ENCODE peak calls at places on chromosomes 11 and 22, in ten cellular contexts. B is stomach, N is esophagus squamous epithelium, I is IMR-90, A is K562, X is A549, E is GM12878, Y is HepG2, H is tibial nerve, O is adrenal gland. J is an unnamed sample. For H3K9me3, the result is how much of the 10 kb centered on the place peaks cover.

GRCh38 chr22:38031491-38031890 is 25.7 kb upstream of the PICK1 start:
- DNase-seq in O (no peak), Y (no peak), H (no peak), X (no peak), N (no peak), I (no peak), B (no peak), E (no peak), A (no peak), J (no peak)

GRCh38 chr11:73252577-73253191 is 19.5 kb upstream of the P2RY6 start:
- DNase-seq in O (no peak), B (peak), Y (no peak), E (no peak), H (no peak), A (peak), X (no peak), I (no peak), N (no peak), J (no peak)

GRCh38 chr11:12449961-12450715 is 72.8 kb downstream of the PARVA start:
- DNase-seq in I (peak), B (no peak), E (no peak), H (no peak), A (no peak), X (no peak), Y (no peak), O (no peak), N (no peak), J (no peak)

GRCh38 chr11:45597116-45597515 is 68.3 kb downstream of the CHST1 start:
- DNase-seq in E (no peak), A (no peak), B (no peak), X (no peak), H (no peak), Y (no peak), O (no peak), I (no peak), N (no peak), J (no peak)

GRCh38 chr11:122095950-122096942 is 19.8 kb downstream of the BLID start:
- DNase-seq in X (no peak), A (no peak), O (no peak), Y (no peak), H (no peak), B (no peak), N (no peak), I (peak), E (no peak), J (no peak)

GRCh38 chr11:118645066-118645715 is 34.3 kb downstream of the TREH start:
- DNase-seq in N (no peak), X (no peak), H (no peak), Y (no peak), O (no peak), A (no peak), E (no peak), B (no peak), I (no peak), J (no peak)

GRCh38 chr22:22018825-22019658 is 36.5 kb upstream of the TOP3B start:
- DNase-seq in X (no peak), N (no peak), E (no peak), I (no peak), O (no peak), Y (no peak), A (no peak), H (no peak), B (no peak), J (no peak)

GRCh38 chr11:17932472-17932871 is 80.4 kb downstream of the SERGEF start:
- DNase-seq in H (no peak), X (no peak), B (no peak), E (no peak), I (no peak), N (no peak), A (peak), O (no peak), Y (no peak), J (no peak)

GRCh38 chr11:45920531-45921477 is 1.7 kb upstream of the LARGE2 start:
- DNase-seq in X (no peak), O (no peak), H (no peak), I (no peak), N (no peak), B (no peak), A (no peak), E (no peak), Y (no peak), J (no peak)

GRCh38 chr11:2586091-2586792 is 113.6 kb downstream of the KCNQ1OT1 start:
- DNase-seq in N (no peak), X (no peak), B (peak), H (no peak), I (no peak), O (no peak), A (no peak), Y (no peak), E (no peak), J (no peak)

GRCh38 chr22:38437416-38437815 is 17.6 kb downstream of the KCNJ4 start:
- DNase-seq in O (peak), I (no peak), B (no peak), X (no peak), Y (peak), N (no peak), H (no peak), A (no peak), E (no peak), J (no peak)

GRCh38 chr11:44319170-44319551 is 9.2 kb upstream of the ALX4 start:
- DNase-seq in N (no peak), B (no peak), I (no peak), H (no peak), O (no peak), E (no peak), X (no peak), Y (no peak), A (no peak), J (no peak)

GRCh38 chr11:92224394-92225205 is at the start of gene FAT3:
- DNase-seq in B (no peak), E (no peak), X (peak), O (no peak), I (peak), A (no peak), H (no peak), N (no peak), Y (no peak), J (no peak)

GRCh38 chr22:33020721-33021120 is 37.5 kb downstream of the SYN3 start:
- DNase-seq in N (no peak), E (no peak), H (no peak), O (no peak), B (no peak), Y (no peak), X (no peak), A (no peak), I (no peak), J (no peak)

GRCh38 chr11:23988381-23989006 is 508.4 kb upstream of the LUZP2 start:
- DNase-seq in I (peak), B (no peak), O (no peak), X (no peak), E (no peak), N (no peak), A (no peak), Y (peak), H (no peak), J (no peak)

GRCh38 chr22:36589856-36590255 is 60.9 kb upstream of the EIF3D start:
- DNase-seq in Y (no peak), X (no peak), I (no peak), N (no peak), B (no peak), E (no peak), H (no peak), O (no peak), A (no peak), J (no peak)

GRCh38 chr11:84390441-84391078 is 1104.4 kb upstream of the CCDC90B start:
- DNase-seq in I (no peak), B (no peak), H (no peak), O (no peak), N (no peak), Y (no peak), A (no peak), X (no peak), E (no peak), J (no peak)

GRCh38 chr11:14082338-14082737 is 119.8 kb downstream of the SPON1 start:
- DNase-seq in I (no peak), E (no peak), O (no peak), Y (no peak), N (no peak), A (no peak), H (no peak), X (no peak), B (no peak), J (no peak)

GRCh38 chr22:26922804-26923203 is 265.4 kb downstream of the MIAT start:
- DNase-seq in X (no peak), N (no peak), I (no peak), E (no peak), O (no peak), B (no peak), H (no peak), Y (no peak), A (peak), J (no peak)

GRCh38 chr11:102239906-102240305 is 77.4 kb upstream of the BIRC3 start:
- DNase-seq in A (no peak), Y (no peak), H (no peak), N (no peak), X (no peak), B (no peak), O (no peak), E (no peak), I (no peak), J (no peak)

GRCh38 chr11:63763506-63764200 is 4.9 kb downstream of the ZFTA start:
- DNase-seq in I (no peak), Y (no peak), B (no peak), N (no peak), A (no peak), H (peak), O (peak), E (no peak), X (no peak), J (no peak)

GRCh38 chr11:65625628-65626342 is 10.2 kb downstream of the PCNX3 start:
- DNase-seq in X (peak), O (peak), I (no peak), E (no peak), N (no peak), A (peak), B (peak), Y (no peak), H (no peak), J (peak)

GRCh38 chr11:101269990-101270660 is 140.5 kb upstream of the PGR start:
- DNase-seq in Y (no peak), H (no peak), N (no peak), A (no peak), O (no peak), X (no peak), E (no peak), B (no peak), I (no peak), J (no peak)

GRCh38 chr11:96187779-96188624 is 155.0 kb downstream of the MAML2 start:
- DNase-seq in B (no peak), I (peak), H (no peak), O (peak), X (no peak), A (no peak), Y (peak), N (no peak), E (no peak), J (no peak)

DNA sequence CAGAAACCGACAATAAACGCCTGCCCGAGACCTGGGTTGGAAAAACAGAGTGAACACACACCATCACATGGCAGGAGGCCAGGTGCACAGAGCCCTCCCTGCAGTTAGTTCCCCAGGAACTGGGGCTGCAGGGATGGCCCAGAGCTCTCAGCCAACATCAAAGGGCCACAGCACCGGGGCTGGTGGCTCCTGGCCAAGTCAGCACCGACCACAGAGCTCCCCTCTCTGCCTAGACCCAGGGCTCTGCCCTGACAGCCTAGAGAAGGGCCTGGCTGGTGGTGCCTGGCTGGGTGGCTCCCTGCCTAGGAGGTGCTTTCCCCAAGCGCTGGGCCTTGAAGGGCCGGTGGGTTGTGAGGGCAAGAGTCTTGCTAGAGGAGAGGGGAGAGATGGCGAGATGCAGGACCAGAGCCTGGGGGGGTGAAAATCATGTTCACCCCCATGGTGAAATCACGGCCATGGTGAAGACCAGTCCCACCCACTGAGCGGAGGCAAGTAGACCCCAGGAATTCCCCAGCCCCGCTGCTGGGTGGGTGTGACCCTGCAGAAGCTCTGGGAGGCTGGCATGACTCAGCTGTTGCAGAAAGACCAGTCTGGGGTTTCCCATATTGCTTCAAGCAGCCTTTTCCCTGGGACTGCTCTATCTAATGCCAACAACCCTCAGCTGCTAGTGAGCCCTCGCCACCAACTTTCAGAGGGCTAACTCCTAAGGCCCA is 7.2 kb upstream of the BID start:
- DNase-seq in E (peak), H (no peak), B (no peak), O (no peak), I (peak), Y (peak), N (no peak), A (no peak), X (peak), J (peak)
- H3K27ac ChIP-seq in E (peak), H (no peak), B (no peak), O (no peak), I (peak), Y (peak), N (no peak), A (no peak), X (peak), J (no peak)

DNA sequence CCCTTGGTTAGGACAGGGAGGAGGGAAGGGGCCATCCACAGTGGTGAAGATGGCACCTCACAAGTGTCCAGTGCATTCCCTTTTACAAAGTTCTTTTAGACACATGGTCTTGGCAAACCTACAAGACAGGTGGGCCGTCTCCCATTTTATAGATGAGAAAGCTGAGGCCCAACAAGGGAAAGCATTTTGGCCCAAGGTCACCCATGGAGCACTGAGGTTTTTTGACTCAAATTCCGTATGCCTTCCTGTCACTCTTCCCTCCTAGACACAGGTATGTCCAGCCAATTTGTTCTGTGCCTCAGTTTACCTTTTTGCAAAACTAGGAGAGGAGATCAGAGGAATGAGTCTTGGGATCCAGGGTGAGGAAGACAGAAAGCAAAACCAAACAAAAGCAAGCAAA is 1.2 kb downstream of the C1QTNF4 start:
- DNase-seq in Y (no peak), B (no peak), E (no peak), N (no peak), I (no peak), X (no peak), O (no peak), H (no peak), A (no peak), J (no peak)
- TF ChIP-seq POLR2A in Y (no peak), B (no peak), E (no peak), N (no peak), I (no peak), X (no peak), O (no peak), H (no peak), A (no peak), J (no peak)

GRCh38 chr22:47672526-47672925 is 910.1 kb downstream of the TBC1D22A start:
- DNase-seq in A (no peak), E (no peak), I (no peak), Y (no peak), N (no peak), B (no peak), O (no peak), X (no peak), H (no peak), J (no peak)
- H3K9me3 ChIP-seq in A (under half), E (under half), I (under half), Y (under half), N (under half), B (under half), O (under half), X (under half), H (under half), J (under half)

GRCh38 chr22:20206709-20207215 is 55.9 kb upstream of the CCDC188 start:
- DNase-seq in E (no peak), N (no peak), H (no peak), I (peak), O (no peak), X (no peak), B (peak), A (peak), Y (no peak), J (peak)

GRCh38 chr22:20204821-20205220 is 54.0 kb upstream of the CCDC188 start:
- DNase-seq in H (no peak), E (no peak), B (no peak), A (no peak), O (no peak), X (no peak), I (no peak), N (no peak), Y (no peak), J (no peak)

GRCh38 chr22:20205964-20206708 is 55.3 kb upstream of the CCDC188 start:
- DNase-seq in N (no peak), I (peak), E (peak), X (peak), O (peak), B (peak), A (peak), Y (peak), H (no peak), J (peak)

GRCh38 chr22:20204281-20204680 is 53.4 kb upstream of the CCDC188 start:
- DNase-seq in O (no peak), H (no peak), I (no peak), B (no peak), Y (no peak), N (no peak), X (no peak), A (no peak), E (no peak), J (no peak)

DNA sequence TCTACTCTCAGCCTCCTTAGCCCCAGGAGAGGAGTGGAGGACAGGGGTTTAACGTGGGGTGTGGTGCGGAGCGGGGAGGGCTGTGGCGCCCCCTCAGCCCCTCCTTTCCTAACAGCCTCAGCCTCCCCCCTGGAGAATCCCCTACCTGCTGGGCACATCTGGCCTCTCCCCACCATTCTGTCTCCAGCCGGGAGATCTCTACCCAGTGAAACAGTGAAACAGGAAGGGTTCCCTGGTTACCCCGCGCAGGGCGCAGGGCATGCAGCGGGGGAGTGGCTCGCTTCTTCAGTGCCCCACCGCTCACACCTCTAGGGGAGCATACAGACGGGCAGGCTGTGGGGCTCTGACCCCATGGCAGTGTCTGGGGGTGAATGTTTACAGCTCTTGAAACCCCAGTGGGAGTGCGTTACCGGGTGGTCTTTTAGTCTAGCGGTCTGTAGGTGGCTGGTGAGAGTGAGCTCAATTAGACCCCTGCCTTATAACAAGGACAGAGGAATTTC is 54.7 kb upstream of the CCDC188 start:
- DNase-seq in A (no peak), B (no peak), Y (no peak), E (no peak), H (no peak), N (no peak), O (no peak), I (no peak), X (no peak), J (no peak)
- H3K27ac ChIP-seq in A (peak), B (peak), Y (no peak), E (peak), H (peak), N (peak), O (no peak), I (peak), X (peak), J (peak)

J was measured in Peyer's patch.